ENCODE peak calls at places on chromosomes 5 and 9, in five cellular contexts. One of them, this sample, is unnamed. For H3K9me3, the result is how much of the 10 kb centered on the place peaks cover.

GRCh38 chr5:14185336-14186131 is 42.4 kb downstream of the TRIO start:
- DNase-seq in A549: peak
- DNase-seq in lower lobe of right lung: no peak
- DNase-seq in CD4-positive, CD25-positive, alpha-beta regulatory T cell: no peak
- DNase-seq in stomach: no peak
- DNase-seq in this sample: peak

GRCh38 chr5:77266291-77266690 is 55.8 kb downstream of the PDE8B start:
- DNase-seq in lower lobe of right lung: no peak
- DNase-seq in A549: no peak
- DNase-seq in CD4-positive, CD25-positive, alpha-beta regulatory T cell: no peak
- DNase-seq in stomach: no peak
- DNase-seq in this sample: no peak

GRCh38 chr5:40405985-40406384 is 273.7 kb upstream of the PTGER4 start:
- DNase-seq in lower lobe of right lung: no peak
- DNase-seq in CD4-positive, CD25-positive, alpha-beta regulatory T cell: no peak
- DNase-seq in stomach: no peak
- DNase-seq in A549: no peak
- DNase-seq in this sample: no peak

GRCh38 chr9:86406366-86406765 is 52.2 kb upstream of the TUT7 start:
- DNase-seq in stomach: no peak
- DNase-seq in CD4-positive, CD25-positive, alpha-beta regulatory T cell: no peak
- DNase-seq in A549: peak
- DNase-seq in lower lobe of right lung: no peak
- DNase-seq in this sample: no peak

GRCh38 chr9:21796768-21797167 is 5.7 kb upstream of the MTAP start:
- DNase-seq in A549: peak
- DNase-seq in CD4-positive, CD25-positive, alpha-beta regulatory T cell: no peak
- DNase-seq in lower lobe of right lung: no peak
- DNase-seq in stomach: no peak
- DNase-seq in this sample: no peak

GRCh38 chr9:16247188-16247875 is 623.1 kb downstream of the BNC2 start:
- DNase-seq in lower lobe of right lung: no peak
- DNase-seq in CD4-positive, CD25-positive, alpha-beta regulatory T cell: no peak
- DNase-seq in A549: peak
- DNase-seq in stomach: no peak
- DNase-seq in this sample: peak

GRCh38 chr9:92538541-92538940 is 2.8 kb upstream of the ECM2 start:
- DNase-seq in A549: no peak
- DNase-seq in CD4-positive, CD25-positive, alpha-beta regulatory T cell: no peak
- DNase-seq in lower lobe of right lung: no peak
- DNase-seq in stomach: no peak
- DNase-seq in this sample: no peak

GRCh38 chr5:57950616-57951228 is 468.1 kb upstream of the ACTBL2 start:
- DNase-seq in stomach: no peak
- DNase-seq in A549: no peak
- DNase-seq in CD4-positive, CD25-positive, alpha-beta regulatory T cell: no peak
- DNase-seq in lower lobe of right lung: no peak
- DNase-seq in this sample: no peak

GRCh38 chr9:110850401-110851135 is 182.0 kb downstream of the MUSK start:
- DNase-seq in A549: no peak
- DNase-seq in stomach: no peak
- DNase-seq in lower lobe of right lung: no peak
- DNase-seq in CD4-positive, CD25-positive, alpha-beta regulatory T cell: no peak
- DNase-seq in this sample: no peak

GRCh38 chr5:81854915-81855314 is 104.0 kb upstream of the SSBP2 start:
- DNase-seq in stomach: no peak
- DNase-seq in CD4-positive, CD25-positive, alpha-beta regulatory T cell: no peak
- DNase-seq in lower lobe of right lung: no peak
- DNase-seq in A549: no peak
- DNase-seq in this sample: no peak

GRCh38 chr5:168174376-168174775 is 117.1 kb upstream of the WWC1 start:
- DNase-seq in CD4-positive, CD25-positive, alpha-beta regulatory T cell: no peak
- DNase-seq in lower lobe of right lung: no peak
- DNase-seq in A549: no peak
- DNase-seq in stomach: no peak
- DNase-seq in this sample: no peak

GRCh38 chr9:136399176-136400037 is 563 bp downstream of the SNAPC4 start:
- DNase-seq in lower lobe of right lung: no peak
- DNase-seq in A549: no peak
- DNase-seq in stomach: no peak
- DNase-seq in CD4-positive, CD25-positive, alpha-beta regulatory T cell: peak
- DNase-seq in this sample: peak

GRCh38 chr5:59380350-59380951 is 513.1 kb downstream of the PDE4D start:
- DNase-seq in CD4-positive, CD25-positive, alpha-beta regulatory T cell: no peak
- DNase-seq in A549: peak
- DNase-seq in stomach: no peak
- DNase-seq in lower lobe of right lung: no peak
- DNase-seq in this sample: peak

GRCh38 chr9:20408513-20408912 is 213.8 kb downstream of the MLLT3 start:
- DNase-seq in lower lobe of right lung: no peak
- DNase-seq in stomach: no peak
- DNase-seq in A549: no peak
- DNase-seq in CD4-positive, CD25-positive, alpha-beta regulatory T cell: no peak
- DNase-seq in this sample: no peak

GRCh38 chr5:79582186-79582585 is 30.1 kb upstream of the TENT2 start:
- DNase-seq in A549: no peak
- DNase-seq in CD4-positive, CD25-positive, alpha-beta regulatory T cell: no peak
- DNase-seq in stomach: no peak
- DNase-seq in lower lobe of right lung: no peak
- DNase-seq in this sample: no peak

GRCh38 chr9:76213751-76214150 is 180.5 kb downstream of the RFK start:
- DNase-seq in CD4-positive, CD25-positive, alpha-beta regulatory T cell: no peak
- DNase-seq in stomach: no peak
- DNase-seq in A549: no peak
- DNase-seq in lower lobe of right lung: no peak
- DNase-seq in this sample: no peak

GRCh38 chr9:3451956-3452355 is 73.8 kb downstream of the RFX3 start:
- DNase-seq in A549: no peak
- DNase-seq in lower lobe of right lung: no peak
- DNase-seq in CD4-positive, CD25-positive, alpha-beta regulatory T cell: no peak
- DNase-seq in stomach: no peak
- DNase-seq in this sample: no peak

GRCh38 chr5:113271015-113271414 is 163.8 kb downstream of the TSSK1B start:
- DNase-seq in lower lobe of right lung: no peak
- DNase-seq in A549: no peak
- DNase-seq in CD4-positive, CD25-positive, alpha-beta regulatory T cell: no peak
- DNase-seq in stomach: no peak
- DNase-seq in this sample: peak

GRCh38 chr9:131228096-131228495 is 48.2 kb downstream of the FAM78A start:
- DNase-seq in A549: no peak
- DNase-seq in stomach: no peak
- DNase-seq in lower lobe of right lung: no peak
- DNase-seq in CD4-positive, CD25-positive, alpha-beta regulatory T cell: no peak
- DNase-seq in this sample: no peak

GRCh38 chr9:134203224-134203623 is 38.9 kb upstream of the RNU6ATAC start:
- DNase-seq in lower lobe of right lung: no peak
- DNase-seq in stomach: no peak
- DNase-seq in A549: no peak
- DNase-seq in CD4-positive, CD25-positive, alpha-beta regulatory T cell: no peak
- DNase-seq in this sample: no peak

GRCh38 chr5:1175015-1175414 is 26.4 kb upstream of the SLC6A19 start:
- DNase-seq in CD4-positive, CD25-positive, alpha-beta regulatory T cell: no peak
- DNase-seq in lower lobe of right lung: peak
- DNase-seq in A549: no peak
- DNase-seq in stomach: no peak
- DNase-seq in this sample: no peak

GRCh38 chr9:134709512-134710270 is 68.1 kb downstream of the COL5A1 start:
- DNase-seq in stomach: no peak
- DNase-seq in lower lobe of right lung: no peak
- DNase-seq in CD4-positive, CD25-positive, alpha-beta regulatory T cell: no peak
- DNase-seq in A549: no peak
- DNase-seq in this sample: no peak

GRCh38 chr9:93003552-93004407 is 54.7 kb upstream of the SUSD3 start:
- DNase-seq in lower lobe of right lung: peak
- DNase-seq in CD4-positive, CD25-positive, alpha-beta regulatory T cell: peak
- DNase-seq in stomach: peak
- DNase-seq in A549: peak
- DNase-seq in this sample: peak

GRCh38 chr9:131309526-131310276 is 20.2 kb downstream of the PLPP7 start:
- DNase-seq in lower lobe of right lung: no peak
- DNase-seq in stomach: no peak
- DNase-seq in CD4-positive, CD25-positive, alpha-beta regulatory T cell: no peak
- DNase-seq in A549: no peak
- DNase-seq in this sample: no peak

GRCh38 chr9:20620658-20621552 is 1.4 kb downstream of the MLLT3 start:
- DNase-seq in A549: peak
- DNase-seq in lower lobe of right lung: peak
- DNase-seq in CD4-positive, CD25-positive, alpha-beta regulatory T cell: peak
- DNase-seq in stomach: peak
- DNase-seq in this sample: peak

GRCh38 chr5:166363071-166363470 is 1928.4 kb upstream of the WWC1 start:
- DNase-seq in A549: no peak
- DNase-seq in lower lobe of right lung: no peak
- DNase-seq in stomach: no peak
- DNase-seq in CD4-positive, CD25-positive, alpha-beta regulatory T cell: no peak
- DNase-seq in this sample: no peak
- H3K9me3 ChIP-seq in A549: under half
- H3K9me3 ChIP-seq in lower lobe of right lung: under half
- H3K9me3 ChIP-seq in stomach: under half
- H3K9me3 ChIP-seq in CD4-positive, CD25-positive, alpha-beta regulatory T cell: under half
- H3K9me3 ChIP-seq in this sample: under half

DNA sequence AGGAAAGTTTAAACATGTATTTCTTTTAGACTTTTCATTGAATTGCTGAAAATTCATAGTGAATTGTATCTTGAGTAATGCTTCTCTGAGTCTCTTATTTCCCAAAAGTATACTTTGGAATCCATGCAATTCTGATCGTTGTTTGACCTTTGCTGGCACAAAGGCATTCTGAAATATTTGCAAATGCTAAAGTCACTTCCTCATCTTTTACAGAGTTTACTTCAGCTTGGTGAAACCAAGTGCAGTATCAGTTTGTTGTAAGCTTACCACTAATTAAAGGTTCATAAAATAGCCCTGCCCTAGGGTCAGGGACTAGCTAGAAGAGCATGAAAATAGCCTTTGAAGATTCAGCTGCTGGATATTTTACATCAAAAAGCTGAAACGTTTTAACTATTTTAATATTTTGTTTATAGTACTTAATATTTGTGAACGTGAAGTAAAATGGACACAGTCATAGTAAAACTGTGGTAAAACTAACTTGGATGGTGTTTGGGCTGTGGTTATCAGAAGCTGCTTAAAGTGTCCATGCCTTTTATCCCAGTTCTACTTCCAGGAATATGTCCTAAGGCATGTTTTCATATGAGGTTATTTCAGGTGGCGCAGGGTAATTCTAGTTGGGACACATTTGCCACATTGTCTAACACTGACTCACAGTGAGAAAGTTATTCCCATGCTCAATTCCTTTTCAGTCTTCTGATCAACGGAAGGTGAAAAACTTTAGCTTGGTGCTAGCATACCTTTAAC is 45.3 kb downstream of the SLC22A5 start:
- DNase-seq in lower lobe of right lung: no peak
- DNase-seq in A549: peak
- DNase-seq in stomach: no peak
- DNase-seq in CD4-positive, CD25-positive, alpha-beta regulatory T cell: no peak
- DNase-seq in this sample: peak
- H3K4me3 ChIP-seq in lower lobe of right lung: peak
- H3K4me3 ChIP-seq in A549: no peak
- H3K4me3 ChIP-seq in stomach: peak
- H3K4me3 ChIP-seq in CD4-positive, CD25-positive, alpha-beta regulatory T cell: peak
- H3K4me3 ChIP-seq in this sample: no peak

DNA sequence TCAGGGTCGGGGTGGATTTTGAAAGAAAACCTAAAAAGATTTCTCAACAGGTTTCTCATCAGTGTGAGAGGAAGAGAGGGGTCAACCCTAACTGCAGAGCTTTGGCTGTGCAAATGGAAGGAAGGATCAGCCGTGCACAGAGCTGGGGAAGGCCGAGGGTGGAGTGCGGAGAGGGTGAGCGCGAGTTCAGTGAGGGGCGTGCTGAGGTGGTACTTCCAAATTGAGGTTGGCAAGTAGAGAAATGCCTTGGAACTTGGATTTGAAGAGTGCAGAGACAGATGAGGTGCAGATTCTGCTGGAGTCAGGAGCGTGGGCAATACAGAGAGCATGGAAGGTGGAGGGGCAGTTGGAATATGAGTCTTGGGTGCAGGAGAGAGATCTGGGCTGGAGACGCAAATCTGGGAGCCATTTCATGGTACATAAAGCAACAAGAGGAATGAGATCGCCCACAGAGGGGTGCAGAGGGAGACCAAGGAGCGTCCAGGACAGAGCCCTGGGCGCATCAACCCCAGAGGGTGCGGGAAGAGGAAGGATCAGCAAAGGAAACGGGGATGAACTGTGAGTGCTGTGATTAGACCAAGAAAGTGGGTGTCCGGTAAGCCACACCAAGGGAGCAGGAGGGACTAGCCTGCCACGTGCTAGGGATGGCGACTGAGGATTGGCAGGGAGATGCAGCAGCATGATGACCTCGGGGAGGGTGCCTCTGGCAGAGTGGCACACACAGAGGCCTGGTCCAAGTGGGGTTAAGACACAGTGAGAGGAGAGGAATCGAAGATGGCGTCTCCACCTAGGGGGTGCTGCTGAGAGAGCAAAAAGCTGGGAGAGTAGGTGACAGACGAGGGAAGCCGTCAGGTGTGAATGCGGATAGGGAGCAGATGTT is 105.8 kb downstream of the ADAMTS2 start:
- DNase-seq in lower lobe of right lung: no peak
- DNase-seq in A549: no peak
- DNase-seq in stomach: no peak
- DNase-seq in CD4-positive, CD25-positive, alpha-beta regulatory T cell: no peak
- DNase-seq in this sample: no peak
- H3K9me3 ChIP-seq in lower lobe of right lung: under half
- H3K9me3 ChIP-seq in A549: under half
- H3K9me3 ChIP-seq in stomach: under half
- H3K9me3 ChIP-seq in CD4-positive, CD25-positive, alpha-beta regulatory T cell: under half
- H3K9me3 ChIP-seq in this sample: half or more

DNA sequence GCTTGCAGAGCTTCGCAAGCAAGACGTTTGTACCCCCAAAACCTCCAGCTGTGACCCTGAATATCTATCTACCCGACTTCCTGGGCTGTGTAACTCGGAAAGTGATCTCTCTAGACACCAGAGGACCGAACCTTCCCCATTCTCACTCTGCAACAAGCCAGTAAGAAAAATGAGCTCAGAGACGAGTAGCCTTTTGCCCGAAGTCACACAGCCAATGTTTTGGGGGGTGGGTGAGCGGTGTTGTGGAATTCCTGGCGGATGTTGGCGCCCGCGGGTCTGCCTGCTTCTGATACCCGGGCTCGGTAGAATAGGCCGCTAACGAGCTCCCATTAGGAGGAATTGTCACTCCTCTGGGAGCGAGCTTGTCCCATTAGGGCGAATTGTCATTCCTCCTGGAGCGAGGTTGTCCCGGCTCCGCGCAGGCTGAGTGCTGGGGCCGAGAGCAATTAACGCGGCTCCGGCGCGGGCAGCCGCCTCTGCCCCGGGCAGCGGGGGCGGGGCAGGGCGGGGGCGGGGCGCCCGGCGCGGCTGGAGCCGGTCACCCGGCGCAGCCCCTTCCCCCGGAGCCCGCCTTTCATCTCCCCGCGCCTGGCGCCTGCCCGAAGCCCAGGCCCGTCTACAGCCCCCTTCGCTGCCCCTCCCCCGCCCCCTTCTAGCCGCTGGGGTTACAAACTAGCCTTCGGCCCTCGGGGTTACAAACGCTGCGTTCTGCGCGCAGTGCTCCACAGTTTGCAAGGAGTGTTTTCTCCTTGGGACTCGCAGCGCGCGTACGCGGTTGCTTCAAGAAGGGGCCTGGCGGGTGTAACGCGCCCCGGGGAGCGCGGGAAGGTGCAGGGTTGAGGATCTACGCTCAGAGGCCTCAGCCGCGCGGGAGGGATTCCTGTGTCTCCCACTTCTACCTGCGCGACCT is 3.5 kb upstream of the MSX2 start:
- DNase-seq in stomach: no peak
- DNase-seq in lower lobe of right lung: no peak
- DNase-seq in CD4-positive, CD25-positive, alpha-beta regulatory T cell: no peak
- DNase-seq in A549: no peak
- DNase-seq in this sample: no peak
- H3K4me3 ChIP-seq in stomach: peak
- H3K4me3 ChIP-seq in lower lobe of right lung: no peak
- H3K4me3 ChIP-seq in CD4-positive, CD25-positive, alpha-beta regulatory T cell: no peak
- H3K4me3 ChIP-seq in A549: peak
- H3K4me3 ChIP-seq in this sample: no peak